ENCODE peak calls at places on chromosomes 12 and 14, in seven cellular contexts. Q, F, I, A, K, V and T are unnamed samples.

GRCh38 chr12:114656906-114657596 is 26.9 kb downstream of the TBX3 start:
- DNase-seq in Q (no peak), F (no peak), I (peak), A (no peak), K (no peak), V (no peak), T (no peak)

GRCh38 chr12:57722716-57723629 is 15.6 kb downstream of the AGAP2 start:
- DNase-seq in Q (no peak), F (no peak), I (no peak), A (no peak), K (no peak), V (no peak), T (no peak)

GRCh38 chr12:122980192-122981035 is at the start of gene ARL6IP4:
- DNase-seq in Q (peak), F (no peak), I (peak), A (peak), K (no peak), V (peak), T (peak)

GRCh38 chr14:100150932-100151587 is 8.4 kb downstream of the DEGS2 start:
- DNase-seq in Q (peak), F (no peak), I (no peak), A (no peak), K (no peak), V (no peak), T (no peak)

GRCh38 chr14:74615735-74616134 is 3.7 kb upstream of the LTBP2 start:
- DNase-seq in Q (no peak), F (no peak), I (no peak), A (no peak), K (no peak), V (no peak), T (no peak)

GRCh38 chr14:73457935-73458218 is 469 bp downstream of the NUMB start:
- DNase-seq in Q (peak), F (no peak), I (no peak), A (no peak), K (no peak), V (peak), T (no peak)

GRCh38 chr12:110543252-110543959 is 39.7 kb downstream of the PPTC7 start:
- DNase-seq in Q (peak), F (no peak), I (peak), A (no peak), K (no peak), V (no peak), T (peak)

GRCh38 chr12:80551897-80552296 is 107.9 kb downstream of the PTPRQ start:
- DNase-seq in Q (peak), F (no peak), I (peak), A (no peak), K (peak), V (peak), T (peak)

GRCh38 chr12:128190614-128191013 is 76.4 kb upstream of the TMEM132C start:
- DNase-seq in Q (no peak), F (no peak), I (no peak), A (no peak), K (no peak), V (no peak), T (no peak)

GRCh38 chr12:2246358-2246757 is 193.6 kb downstream of the CACNA1C start:
- DNase-seq in Q (no peak), F (no peak), I (no peak), A (no peak), K (no peak), V (no peak), T (no peak)

GRCh38 chr12:84904051-84904450 is 8.5 kb downstream of the SLC6A15 start:
- DNase-seq in Q (no peak), F (no peak), I (no peak), A (no peak), K (no peak), V (no peak), T (no peak)

GRCh38 chr12:113862570-113863454 is 103.3 kb downstream of the RBM19 start:
- DNase-seq in Q (peak), F (no peak), I (peak), A (no peak), K (peak), V (peak), T (peak)

GRCh38 chr14:102882233-102882906 is 40.1 kb upstream of the AMN start:
- DNase-seq in Q (no peak), F (no peak), I (peak), A (no peak), K (no peak), V (no peak), T (no peak)

GRCh38 chr12:1848146-1848545 is 27.8 kb downstream of the LRTM2 start:
- DNase-seq in Q (no peak), F (no peak), I (no peak), A (no peak), K (no peak), V (no peak), T (no peak)

GRCh38 chr14:95123895-95124579 is 33.3 kb downstream of the DICER1 start:
- DNase-seq in Q (no peak), F (no peak), I (no peak), A (no peak), K (no peak), V (no peak), T (no peak)

GRCh38 chr12:26125451-26126339 is 858 bp upstream of the BHLHE41 start:
- DNase-seq in Q (peak), F (peak), I (peak), A (no peak), K (no peak), V (peak), T (peak)

GRCh38 chr12:47964102-47964723 is 817 bp downstream of the TMEM106C start:
- DNase-seq in Q (no peak), F (no peak), I (no peak), A (no peak), K (no peak), V (no peak), T (no peak)

GRCh38 chr14:75069811-75070145 is 337 bp downstream of the ZC2HC1C start:
- DNase-seq in Q (no peak), F (no peak), I (no peak), A (no peak), K (no peak), V (no peak), T (no peak)

GRCh38 chr12:121167232-121167820 is 34.6 kb downstream of the P2RX7 start:
- DNase-seq in Q (peak), F (no peak), I (no peak), A (no peak), K (no peak), V (peak), T (no peak)

GRCh38 chr14:37819155-37820015 is 224.0 kb downstream of the TTC6 start:
- DNase-seq in Q (peak), F (no peak), I (peak), A (no peak), K (peak), V (peak), T (peak)

GRCh38 chr12:122192441-122192840 is 9.5 kb downstream of the LRRC43 start:
- DNase-seq in Q (no peak), F (no peak), I (no peak), A (no peak), K (no peak), V (no peak), T (no peak)

GRCh38 chr12:94073441-94074051 is 74.8 kb upstream of the PLXNC1 start:
- DNase-seq in Q (no peak), F (no peak), I (no peak), A (no peak), K (no peak), V (no peak), T (no peak)

GRCh38 chr14:55715889-55716288 is 135.9 kb downstream of the KTN1 start:
- DNase-seq in Q (peak), F (no peak), I (peak), A (no peak), K (peak), V (peak), T (peak)